ENCODE peak calls at places on chromosome 5, in nine cellular contexts. H is substantia nigra; U is A549; P is CD4-positive, alpha-beta T cell; O is fibroblast of lung; N is MM.1S; W is CD8-positive, alpha-beta memory T cell; C is GM23248; V is stomach. K is an unnamed sample.

GRCh38 chr5:102722930-102723329 is 32.2 kb upstream of the PAM start:
- DNase-seq in H (no peak), U (no peak), P (no peak), O (no peak), N (no peak), W (no peak), C (peak), V (no peak), K (no peak)

GRCh38 chr5:1971944-1972343 is 89.2 kb upstream of the IRX4 start:
- DNase-seq in H (no peak), U (no peak), P (no peak), O (no peak), N (no peak), W (no peak), C (no peak), V (no peak), K (no peak)

GRCh38 chr5:58318468-58318867 is 141.4 kb downstream of the PLK2 start:
- DNase-seq in H (no peak), U (no peak), P (no peak), O (no peak), N (no peak), W (no peak), C (peak), V (no peak), K (no peak)

GRCh38 chr5:68343421-68343826 is 127.9 kb downstream of the PIK3R1 start:
- DNase-seq in H (no peak), U (peak), P (no peak), O (peak), N (peak), W (no peak), C (peak), V (peak), K (peak)

GRCh38 chr5:67353500-67353931 is 156.9 kb upstream of the CD180 start:
- DNase-seq in H (no peak), U (no peak), P (no peak), O (peak), N (no peak), W (no peak), C (no peak), V (no peak), K (no peak)

GRCh38 chr5:119397518-119398380 is 41.9 kb downstream of the TNFAIP8 start:
- DNase-seq in H (no peak), U (no peak), P (no peak), O (peak), N (no peak), W (no peak), C (peak), V (no peak), K (no peak)

GRCh38 chr5:1701884-1702283 is 97.8 kb downstream of the MRPL36 start:
- DNase-seq in H (no peak), U (no peak), P (no peak), O (no peak), N (no peak), W (no peak), C (no peak), V (no peak), K (no peak)

GRCh38 chr5:65100846-65101678 is 332.3 kb downstream of the CWC27 start:
- DNase-seq in H (no peak), U (peak), P (no peak), O (peak), N (peak), W (no peak), C (peak), V (peak), K (no peak)

GRCh38 chr5:173315495-173316352 is 12.5 kb downstream of the STC2 start:
- DNase-seq in H (no peak), U (no peak), P (no peak), O (peak), N (peak), W (no peak), C (peak), V (no peak), K (peak)

GRCh38 chr5:178296066-178296465 is 63.5 kb upstream of the PHYKPL start:
- DNase-seq in H (no peak), U (no peak), P (no peak), O (no peak), N (no peak), W (no peak), C (no peak), V (no peak), K (no peak)

GRCh38 chr5:38401145-38401544 is 142.8 kb downstream of the EGFLAM start:
- DNase-seq in H (no peak), U (no peak), P (no peak), O (no peak), N (no peak), W (no peak), C (no peak), V (no peak), K (no peak)

GRCh38 chr5:143433680-143434079 is 30.2 kb upstream of the NR3C1 start:
- DNase-seq in H (no peak), U (no peak), P (no peak), O (no peak), N (no peak), W (no peak), C (no peak), V (no peak), K (no peak)

GRCh38 chr5:60842859-60843692 is 993 bp downstream of the ELOVL7 start:
- DNase-seq in H (peak), U (peak), P (no peak), O (peak), N (peak), W (no peak), C (peak), V (no peak), K (no peak)

GRCh38 chr5:132010645-132011560 is 555 bp downstream of the ACSL6 start:
- DNase-seq in H (no peak), U (no peak), P (no peak), O (no peak), N (no peak), W (no peak), C (no peak), V (peak), K (no peak)

GRCh38 chr5:64180661-64181343 is 15.2 kb downstream of the RNF180 start:
- DNase-seq in H (no peak), U (no peak), P (no peak), O (no peak), N (no peak), W (no peak), C (peak), V (no peak), K (no peak)

GRCh38 chr5:135276151-135276550 is 122.9 kb downstream of the MACROH2A1 start:
- DNase-seq in H (no peak), U (no peak), P (no peak), O (no peak), N (no peak), W (no peak), C (no peak), V (no peak), K (no peak)

GRCh38 chr5:60473654-60474053 is 226.3 kb downstream of the DEPDC1B start:
- DNase-seq in H (no peak), U (no peak), P (no peak), O (no peak), N (no peak), W (no peak), C (no peak), V (no peak), K (no peak)

GRCh38 chr5:17819786-17820185 is 185.5 kb downstream of the TAF11L14 start:
- DNase-seq in H (no peak), U (no peak), P (no peak), O (peak), N (no peak), W (no peak), C (no peak), V (no peak), K (no peak)

GRCh38 chr5:17813214-17813613 is 179.0 kb downstream of the TAF11L14 start:
- DNase-seq in H (no peak), U (no peak), P (no peak), O (no peak), N (no peak), W (no peak), C (no peak), V (no peak), K (no peak)

GRCh38 chr5:17816947-17817346 is 182.7 kb downstream of the TAF11L14 start:
- DNase-seq in H (no peak), U (no peak), P (no peak), O (no peak), N (no peak), W (no peak), C (no peak), V (no peak), K (no peak)

GRCh38 chr5:17817946-17818345 is 183.7 kb downstream of the TAF11L14 start:
- DNase-seq in H (no peak), U (no peak), P (no peak), O (peak), N (no peak), W (no peak), C (no peak), V (no peak), K (no peak)
- H3K27ac ChIP-seq in H (no peak), U (no peak), P (no peak), O (no peak), N (no peak), W (no peak), C (no peak), V (no peak), K (no peak)

GRCh38 chr5:171984748-171985419 is 21.6 kb downstream of the FBXW11 start:
- DNase-seq in H (no peak), U (no peak), P (no peak), O (peak), N (no peak), W (peak), C (peak), V (no peak), K (no peak)
- H3K27ac ChIP-seq in H (no peak), U (no peak), P (no peak), O (peak), N (no peak), W (no peak), C (peak), V (no peak), K (peak)

GRCh38 chr5:93107141-93107540 is 473.9 kb downstream of the NR2F1-AS1 start:
- DNase-seq in H (no peak), U (no peak), P (no peak), O (no peak), N (no peak), W (no peak), C (no peak), V (no peak), K (no peak)
- H3K27ac ChIP-seq in H (no peak), U (no peak), P (no peak), O (no peak), N (no peak), W (no peak), C (no peak), V (no peak), K (no peak)

DNA sequence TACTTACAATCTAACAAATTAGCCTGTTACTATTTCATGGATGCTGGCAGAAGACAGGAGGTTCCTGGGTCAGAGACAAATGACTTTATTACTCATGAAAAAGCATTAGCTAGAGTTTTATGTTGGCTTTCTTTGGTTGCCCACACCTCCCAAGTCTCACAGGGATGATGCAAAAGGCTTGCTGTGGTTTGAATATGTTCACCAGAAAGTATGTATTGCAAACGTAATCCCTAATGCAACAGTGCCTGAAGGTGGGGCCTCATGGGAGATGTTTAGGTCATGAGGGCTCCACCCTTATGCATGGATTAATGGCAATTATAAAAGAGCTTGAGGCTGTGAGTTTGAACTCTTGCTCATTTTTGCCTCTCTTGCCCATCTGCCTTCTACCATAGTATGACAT is 28.5 kb downstream of the DPYSL3 start:
- DNase-seq in H (no peak), U (no peak), P (no peak), O (peak), N (no peak), W (no peak), C (peak), V (no peak), K (peak)
- H3K27ac ChIP-seq in H (no peak), U (no peak), P (no peak), O (peak), N (no peak), W (no peak), C (peak), V (no peak), K (peak)

GRCh38 chr5:10734050-10734709 is 26.9 kb downstream of the DAP start:
- DNase-seq in H (no peak), U (no peak), P (no peak), O (no peak), N (no peak), W (no peak), C (no peak), V (no peak), K (no peak)

GRCh38 chr5:10734832-10735231 is 26.2 kb downstream of the DAP start:
- DNase-seq in H (no peak), U (no peak), P (no peak), O (peak), N (no peak), W (no peak), C (no peak), V (no peak), K (no peak)

GRCh38 chr5:10735569-10736255 is 25.3 kb downstream of the DAP start:
- DNase-seq in H (no peak), U (no peak), P (no peak), O (no peak), N (no peak), W (no peak), C (no peak), V (no peak), K (no peak)

GRCh38 chr5:10731910-10732309 is 29.1 kb downstream of the DAP start:
- DNase-seq in H (no peak), U (no peak), P (no peak), O (no peak), N (no peak), W (no peak), C (no peak), V (no peak), K (no peak)

GRCh38 chr5:10733426-10733825 is 27.6 kb downstream of the DAP start:
- DNase-seq in H (no peak), U (no peak), P (no peak), O (no peak), N (no peak), W (no peak), C (no peak), V (no peak), K (no peak)
- H3K27ac ChIP-seq in H (no peak), U (no peak), P (no peak), O (no peak), N (no peak), W (no peak), C (no peak), V (no peak), K (no peak)

GRCh38 chr5:34486808-34487201 is 169.3 kb upstream of the RAI14 start:
- DNase-seq in H (no peak), U (no peak), P (no peak), O (no peak), N (no peak), W (no peak), C (no peak), V (no peak), K (no peak)

GRCh38 chr5:34483442-34484033 is 172.6 kb upstream of the RAI14 start:
- DNase-seq in H (no peak), U (no peak), P (no peak), O (no peak), N (no peak), W (no peak), C (no peak), V (no peak), K (no peak)

GRCh38 chr5:34486160-34486765 is 169.9 kb upstream of the RAI14 start:
- DNase-seq in H (peak), U (peak), P (peak), O (peak), N (peak), W (peak), C (peak), V (peak), K (no peak)

GRCh38 chr5:34484591-34485228 is 171.4 kb upstream of the RAI14 start:
- DNase-seq in H (no peak), U (no peak), P (no peak), O (no peak), N (no peak), W (no peak), C (peak), V (no peak), K (no peak)

DNA sequence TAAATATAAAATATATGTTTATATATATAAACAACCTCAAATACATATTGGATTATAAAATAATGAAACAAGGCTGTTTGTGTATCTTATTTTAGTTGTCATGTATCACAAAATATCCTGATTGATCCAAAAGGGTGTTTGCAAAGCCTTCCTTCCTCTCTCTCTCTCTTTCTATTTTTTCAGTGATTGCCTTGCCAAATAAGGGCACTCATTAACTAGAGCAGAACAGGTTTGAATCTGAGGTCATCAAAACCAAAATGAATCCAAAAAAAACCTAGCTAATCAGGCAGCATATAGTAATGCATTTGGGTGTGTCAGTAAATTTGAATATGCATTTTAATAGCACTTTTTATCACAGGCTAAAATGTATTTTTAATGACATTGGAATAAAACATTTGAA is 171.9 kb upstream of the RAI14 start:
- DNase-seq in H (no peak), U (no peak), P (no peak), O (no peak), N (no peak), W (no peak), C (no peak), V (no peak), K (no peak)
- H3K27ac ChIP-seq in H (peak), U (no peak), P (no peak), O (no peak), N (no peak), W (no peak), C (peak), V (peak), K (no peak)

DNA sequence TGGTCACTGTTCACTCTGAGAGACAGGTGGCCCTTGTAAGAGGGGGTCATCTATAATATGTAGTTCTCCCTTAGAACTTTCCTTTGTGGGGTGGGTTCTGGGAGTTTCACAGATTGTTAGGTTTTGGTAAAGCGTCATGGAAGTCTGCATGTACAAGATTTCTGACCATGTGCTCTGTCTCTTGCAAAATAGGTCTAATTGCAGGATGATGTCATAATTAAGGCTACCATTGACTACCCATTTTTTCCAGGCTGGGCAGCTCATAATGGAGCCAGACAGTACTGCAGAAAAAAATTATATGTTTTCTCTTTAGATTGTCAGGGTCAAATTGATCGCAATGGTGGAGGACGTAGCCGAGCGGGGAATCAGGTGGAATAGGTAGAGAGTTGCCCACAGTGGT is 3.7 kb upstream of the GM2A start:
- DNase-seq in H (no peak), U (no peak), P (no peak), O (no peak), N (no peak), W (no peak), C (peak), V (no peak), K (no peak)
- H3K27ac ChIP-seq in H (no peak), U (no peak), P (no peak), O (no peak), N (no peak), W (no peak), C (no peak), V (no peak), K (no peak)

GRCh38 chr5:14364096-14364495 is 217.5 kb upstream of the OTULINL start:
- DNase-seq in H (no peak), U (no peak), P (no peak), O (peak), N (peak), W (no peak), C (peak), V (no peak), K (no peak)

GRCh38 chr5:14364576-14365472 is 216.8 kb upstream of the OTULINL start:
- DNase-seq in H (no peak), U (peak), P (no peak), O (no peak), N (no peak), W (no peak), C (no peak), V (peak), K (no peak)

GRCh38 chr5:14367364-14367763 is 214.2 kb upstream of the OTULINL start:
- DNase-seq in H (no peak), U (no peak), P (no peak), O (no peak), N (no peak), W (no peak), C (no peak), V (no peak), K (no peak)

GRCh38 chr5:14365831-14366435 is 215.7 kb upstream of the OTULINL start:
- DNase-seq in H (no peak), U (no peak), P (no peak), O (no peak), N (no peak), W (no peak), C (no peak), V (no peak), K (no peak)

DNA sequence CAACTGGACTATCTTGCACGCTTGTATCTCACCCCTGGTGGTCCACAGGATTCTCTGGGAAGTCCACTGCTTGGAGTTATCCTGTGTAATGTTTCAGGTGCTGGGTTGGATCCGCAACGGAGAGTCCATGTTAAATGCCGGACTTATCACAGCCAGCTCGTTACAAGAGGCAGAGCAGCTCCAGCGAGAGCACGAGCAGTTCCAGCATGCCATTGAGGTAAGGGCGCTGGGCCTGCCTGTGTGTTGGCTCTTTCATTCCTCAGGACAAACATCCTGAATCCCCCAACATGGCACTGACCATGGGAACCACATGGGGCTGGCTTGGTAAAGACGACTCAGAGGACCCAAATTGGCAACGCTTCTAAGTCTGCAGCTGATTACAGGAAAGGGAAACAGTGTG is 214.8 kb upstream of the OTULINL start:
- DNase-seq in H (no peak), U (no peak), P (no peak), O (no peak), N (no peak), W (no peak), C (no peak), V (no peak), K (no peak)
- H3K27ac ChIP-seq in H (no peak), U (no peak), P (no peak), O (no peak), N (no peak), W (no peak), C (no peak), V (no peak), K (no peak)

DNA sequence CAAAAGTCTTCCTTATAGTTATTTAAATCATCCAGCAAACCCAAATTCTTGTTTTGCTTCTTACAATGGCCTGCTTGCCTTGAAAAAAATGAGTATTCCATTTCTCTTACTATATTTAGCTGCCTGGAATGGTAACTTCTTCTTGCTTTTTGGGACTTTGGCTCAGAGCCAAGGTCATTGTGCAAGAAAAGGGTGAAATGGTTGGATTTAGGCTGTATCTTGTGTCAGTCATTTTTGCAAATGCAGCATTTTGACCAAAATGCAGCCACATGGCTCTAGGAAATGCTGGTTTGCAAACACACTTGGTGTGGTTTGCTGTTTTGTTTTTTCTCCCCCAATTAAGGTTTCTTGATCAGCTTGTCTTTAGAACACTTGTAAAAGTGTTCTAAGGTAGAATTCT is 133.3 kb upstream of the ELL2 start:
- DNase-seq in H (no peak), U (no peak), P (no peak), O (peak), N (no peak), W (no peak), C (no peak), V (no peak), K (no peak)
- H3K27ac ChIP-seq in H (no peak), U (peak), P (no peak), O (no peak), N (no peak), W (no peak), C (peak), V (peak), K (peak)

K was measured in epithelial cell of prostate.